ENCODE peak calls at places on chromosomes 4 and X, in four cellular contexts. One of them, this sample, is unnamed.

GRCh38 chrX:77788050-77788449 is 2.0 kb upstream of the ATRX start:
- DNase-seq in H9: no peak
- DNase-seq in IMR-90: peak; percentile 14
- DNase-seq in H1: no peak
- DNase-seq in this sample: peak; percentile 3

GRCh38 chrX:136211766-136212556 is 39.2 kb downstream of the MAP7D3 start:
- DNase-seq in H9: no peak
- DNase-seq in IMR-90: no peak
- DNase-seq in H1: no peak
- DNase-seq in this sample: peak; percentile 44

GRCh38 chr4:144962300-144962699 is 135.7 kb downstream of the ANAPC10 start:
- DNase-seq in H9: peak; percentile 31
- DNase-seq in IMR-90: no peak
- DNase-seq in H1: no peak
- DNase-seq in this sample: no peak

GRCh38 chr4:139208404-139208945 is 31.5 kb upstream of the ELF2 start:
- DNase-seq in H9: no peak
- DNase-seq in IMR-90: peak; percentile 91
- DNase-seq in H1: no peak
- DNase-seq in this sample: no peak

GRCh38 chr4:128354205-128354821 is 66.7 kb upstream of the PGRMC2 start:
- DNase-seq in H9: no peak
- DNase-seq in IMR-90: peak; percentile 97
- DNase-seq in H1: no peak
- DNase-seq in this sample: peak; percentile 88

GRCh38 chr4:102511830-102512605 is 10.9 kb downstream of the NFKB1 start:
- DNase-seq in H9: no peak
- DNase-seq in IMR-90: no peak
- DNase-seq in H1: no peak
- DNase-seq in this sample: no peak

GRCh38 chr4:100348472-100348871 is 158.2 kb upstream of the DDIT4L start:
- DNase-seq in H9: no peak
- DNase-seq in IMR-90: peak; percentile 88
- DNase-seq in H1: no peak
- DNase-seq in this sample: no peak

GRCh38 chr4:86482851-86483490 is 111.1 kb upstream of the PTPN13 start:
- DNase-seq in H9: peak; percentile 89
- DNase-seq in IMR-90: no peak
- DNase-seq in H1: peak; percentile 60
- DNase-seq in this sample: peak; percentile 96

GRCh38 chr4:121256346-121256745 is 92.2 kb upstream of the TNIP3 start:
- DNase-seq in H9: no peak
- DNase-seq in IMR-90: peak; percentile 80
- DNase-seq in H1: no peak
- DNase-seq in this sample: no peak

GRCh38 chr4:42357325-42357724 is 40.0 kb upstream of the SHISA3 start:
- DNase-seq in H9: no peak
- DNase-seq in IMR-90: no peak
- DNase-seq in H1: no peak
- DNase-seq in this sample: no peak

GRCh38 chr4:4425696-4426095 is 38.8 kb downstream of the NSG1 start:
- DNase-seq in H9: peak; percentile 24
- DNase-seq in IMR-90: no peak
- DNase-seq in H1: no peak
- DNase-seq in this sample: no peak

GRCh38 chr4:20839957-20840356 is 139.7 kb downstream of the PACRGL start:
- DNase-seq in H9: no peak
- DNase-seq in IMR-90: peak; percentile 53
- DNase-seq in H1: no peak
- DNase-seq in this sample: peak; percentile 74

GRCh38 chr4:10096976-10097330 is 19.6 kb downstream of the WDR1 start:
- DNase-seq in H9: no peak
- DNase-seq in IMR-90: no peak
- DNase-seq in H1: no peak
- DNase-seq in this sample: no peak

GRCh38 chr4:185966997-185967775 is 101.8 kb upstream of the TLR3 start:
- DNase-seq in H9: no peak
- DNase-seq in IMR-90: no peak
- DNase-seq in H1: no peak
- DNase-seq in this sample: no peak

GRCh38 chrX:139200793-139201192 is 329.7 kb upstream of the F9 start:
- DNase-seq in H9: no peak
- DNase-seq in IMR-90: peak; percentile 1
- DNase-seq in H1: no peak
- DNase-seq in this sample: no peak

GRCh38 chrX:41110801-41111625 is 25.8 kb downstream of the USP9X start:
- DNase-seq in H9: no peak
- DNase-seq in IMR-90: peak; percentile 43
- DNase-seq in H1: no peak
- DNase-seq in this sample: peak; percentile 42

GRCh38 chr4:6175426-6175825 is 24.9 kb downstream of the JAKMIP1 start:
- DNase-seq in H9: no peak
- DNase-seq in IMR-90: no peak
- DNase-seq in H1: no peak
- DNase-seq in this sample: no peak

GRCh38 chrX:134625315-134625718 is 33.0 kb downstream of the PLAC1 start:
- DNase-seq in H9: no peak
- DNase-seq in IMR-90: no peak
- DNase-seq in H1: no peak
- DNase-seq in this sample: no peak

GRCh38 chr4:153757407-153757806 is 2.4 kb downstream of the RNF175 start:
- DNase-seq in H9: peak; percentile 30
- DNase-seq in IMR-90: no peak
- DNase-seq in H1: no peak
- DNase-seq in this sample: peak; percentile 84

GRCh38 chr4:107467461-107467860 is 252.6 kb downstream of the PAPSS1 start:
- DNase-seq in H9: no peak
- DNase-seq in IMR-90: no peak
- DNase-seq in H1: no peak
- DNase-seq in this sample: no peak

GRCh38 chrX:72094894-72095293 is 36.8 kb downstream of the RTL5 start:
- DNase-seq in H9: no peak
- DNase-seq in IMR-90: peak; percentile 12
- DNase-seq in H1: no peak
- DNase-seq in this sample: peak; percentile 94

GRCh38 chr4:57291911-57292310 is 181.7 kb upstream of the IGFBP7 start:
- DNase-seq in H9: no peak
- DNase-seq in IMR-90: no peak
- DNase-seq in H1: no peak
- DNase-seq in this sample: no peak

GRCh38 chr4:184473515-184474260 is 662 bp downstream of the IRF2 start:
- DNase-seq in H9: no peak
- DNase-seq in IMR-90: peak; percentile 32
- DNase-seq in H1: peak; percentile 67
- DNase-seq in this sample: peak; percentile 67

GRCh38 chr4:173420324-173420752 is 21.4 kb upstream of the SCRG1 start:
- DNase-seq in H9: no peak
- DNase-seq in IMR-90: peak; percentile 28
- DNase-seq in H1: no peak
- DNase-seq in this sample: no peak

GRCh38 chr4:122458625-122459024 is 2.1 kb upstream of the IL2 start:
- DNase-seq in H9: no peak
- DNase-seq in IMR-90: peak; percentile 17
- DNase-seq in H1: no peak
- DNase-seq in this sample: peak; percentile 60

GRCh38 chr4:133938061-133938460 is 263.5 kb downstream of the PABPC4L start:
- DNase-seq in H9: no peak
- DNase-seq in IMR-90: no peak
- DNase-seq in H1: no peak
- DNase-seq in this sample: no peak

GRCh38 chr4:14994242-14994641 is 8.0 kb upstream of the CPEB2 start:
- DNase-seq in H9: no peak
- DNase-seq in IMR-90: peak; percentile 31
- DNase-seq in H1: no peak
- DNase-seq in this sample: peak; percentile 43

GRCh38 chr4:74549936-74550335 is 105.0 kb downstream of the AREG start:
- DNase-seq in H9: no peak
- DNase-seq in IMR-90: peak; percentile 82
- DNase-seq in H1: no peak
- DNase-seq in this sample: no peak

GRCh38 chr4:111718763-111719537 is 426.3 kb upstream of the FAM241A start:
- DNase-seq in H9: no peak
- DNase-seq in IMR-90: no peak
- DNase-seq in H1: no peak
- DNase-seq in this sample: no peak

GRCh38 chr4:8230891-8231290 is 31.8 kb downstream of the SH3TC1 start:
- DNase-seq in H9: no peak
- DNase-seq in IMR-90: peak; percentile 36
- DNase-seq in H1: no peak
- DNase-seq in this sample: no peak

GRCh38 chr4:109183851-109184345 is 118.6 kb downstream of the COL25A1 start:
- DNase-seq in H9: no peak
- DNase-seq in IMR-90: no peak
- DNase-seq in H1: no peak
- DNase-seq in this sample: no peak

GRCh38 chrX:19687395-19687794 is 172.1 kb upstream of the MAP3K15 start:
- DNase-seq in H9: no peak
- DNase-seq in IMR-90: no peak
- DNase-seq in H1: no peak
- DNase-seq in this sample: no peak

GRCh38 chr4:178672512-178672911 is 1230.3 kb upstream of the AGA start:
- DNase-seq in H9: no peak
- DNase-seq in IMR-90: no peak
- DNase-seq in H1: no peak
- DNase-seq in this sample: no peak

GRCh38 chr4:26021417-26022345 is 107.7 kb downstream of the SMIM20 start:
- DNase-seq in H9: no peak
- DNase-seq in IMR-90: no peak
- DNase-seq in H1: no peak
- DNase-seq in this sample: no peak

GRCh38 chrX:87968118-87968517 is 450.5 kb downstream of the KLHL4 start:
- DNase-seq in H9: no peak
- DNase-seq in IMR-90: no peak
- DNase-seq in H1: no peak
- DNase-seq in this sample: no peak
- H3K56ac ChIP-seq in H9: no peak overlapping the region
- H3K56ac ChIP-seq in IMR-90: no peak overlapping the region
- H3K56ac ChIP-seq in H1: no peak overlapping the region
- H3K56ac ChIP-seq in this sample: no peak overlapping the region

GRCh38 chr4:54110019-54110416 is 10.1 kb downstream of the GSX2 start:
- DNase-seq in H9: no peak
- DNase-seq in IMR-90: no peak
- DNase-seq in H1: no peak
- DNase-seq in this sample: no peak
- H2BK15ac ChIP-seq in H9: no peak overlapping the region
- H2BK15ac ChIP-seq in IMR-90: no peak overlapping the region
- H2BK15ac ChIP-seq in H1: peak overlapping the region; percentile 75
- H2BK15ac ChIP-seq in this sample: no peak overlapping the region

DNA sequence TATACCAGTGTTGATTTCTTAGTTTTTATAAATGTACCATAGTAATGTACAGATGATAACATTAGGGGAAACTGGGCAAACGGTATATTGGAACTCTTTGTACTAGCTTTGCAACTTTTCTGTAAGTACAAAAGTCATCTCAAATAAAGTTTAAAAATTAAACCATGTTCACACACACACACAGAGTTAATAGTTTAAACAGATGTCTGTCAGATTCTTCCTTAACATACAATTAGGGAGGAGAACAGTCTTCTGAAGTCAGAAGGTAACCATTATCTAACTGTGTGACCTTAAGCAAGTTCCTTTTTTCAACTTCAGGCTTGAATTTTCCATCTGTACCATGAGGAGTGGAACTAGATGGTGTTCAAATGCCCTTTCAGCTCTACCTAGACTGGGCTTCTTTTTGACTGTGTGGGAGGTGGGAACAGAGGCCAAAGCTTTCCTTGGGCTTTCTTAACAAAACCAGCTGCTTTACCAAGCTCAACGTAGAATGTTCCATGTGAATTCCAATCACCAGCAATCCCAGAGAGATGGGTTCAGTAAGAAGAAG is 127.8 kb downstream of the NEXMIF start:
- DNase-seq in H9: no peak
- DNase-seq in IMR-90: no peak
- DNase-seq in H1: no peak
- DNase-seq in this sample: no peak
- H3K56ac ChIP-seq in H9: no peak overlapping the region
- H3K56ac ChIP-seq in IMR-90: no peak overlapping the region
- H3K56ac ChIP-seq in H1: no peak overlapping the region
- H3K56ac ChIP-seq in this sample: no peak overlapping the region

GRCh38 chr4:80072607-80073361 is at the start of gene ANTXR2:
- DNase-seq in H9: peak; percentile 83
- DNase-seq in IMR-90: peak; percentile 98
- DNase-seq in H1: peak; percentile 82
- DNase-seq in this sample: peak; percentile 94
- H2BK15ac ChIP-seq in H9: no peak within 1 kb of the TSS
- H2BK15ac ChIP-seq in IMR-90: peak within 1 kb of the TSS; percentile 80
- H2BK15ac ChIP-seq in H1: no peak within 1 kb of the TSS
- H2BK15ac ChIP-seq in this sample: no peak within 1 kb of the TSS

GRCh38 chrX:111387470-111387869 is 24.5 kb downstream of the DCX start:
- DNase-seq in H9: no peak
- DNase-seq in IMR-90: no peak
- DNase-seq in H1: no peak
- DNase-seq in this sample: no peak
- H3K56ac ChIP-seq in H9: no peak overlapping the region
- H3K56ac ChIP-seq in IMR-90: no peak overlapping the region
- H3K56ac ChIP-seq in H1: no peak overlapping the region
- H3K56ac ChIP-seq in this sample: no peak overlapping the region